ENCODE peak calls at places on chromosomes 12 and 14, in five cellular contexts. O is transverse colon, R is HCT116, L is adrenal gland, B is endodermal cell. S is an unnamed sample.
A peak's percentile ranks its signal among the peaks of the same experiment; 100 is the strongest.

GRCh38 chr12:31752450-31752849 is 23.6 kb upstream of the AMN1 start:
- DNase-seq in O (no peak), R (no peak), L (no peak), B (no peak), S (no peak)

GRCh38 chr14:32531942-32532341 is 202.8 kb downstream of the AKAP6 start:
- DNase-seq in O (no peak), R (no peak), L (no peak), B (no peak), S (no peak)

GRCh38 chr12:113200016-113200797 is 14.7 kb downstream of the RITA1 start:
- DNase-seq in O (no peak), R (no peak), L (no peak), B (no peak), S (no peak)

GRCh38 chr12:95141305-95141704 is 67.9 kb upstream of the NR2C1 start:
- DNase-seq in O (no peak), R (no peak), L (no peak), B (no peak), S (no peak)

GRCh38 chr12:109760930-109761630 is 47.5 kb downstream of the FAM222A start:
- DNase-seq in O (no peak), R (no peak), L (peak; percentile 22), B (peak; percentile 52), S (no peak)

GRCh38 chr14:98956181-98956580 is 315.8 kb downstream of the BCL11B start:
- DNase-seq in O (no peak), R (no peak), L (no peak), B (peak; percentile 25), S (no peak)

GRCh38 chr14:100604709-100605108 is 17.5 kb upstream of the BEGAIN start:
- DNase-seq in O (peak; percentile 3), R (no peak), L (peak; percentile 3), B (peak; percentile 20), S (no peak)

GRCh38 chr14:23430733-23431105 is 4.7 kb downstream of the MYH7 start:
- DNase-seq in O (no peak), R (no peak), L (no peak), B (no peak), S (no peak)

GRCh38 chr14:65206448-65207096 is 104.3 kb upstream of the MAX start:
- DNase-seq in O (no peak), R (no peak), L (no peak), B (no peak), S (no peak)

GRCh38 chr12:117064049-117064448 is 35.2 kb downstream of the TESC start:
- DNase-seq in O (no peak), R (no peak), L (no peak), B (no peak), S (no peak)
- H3K4me1 ChIP-seq in O (no peaks in the 10 kb centered on the region), R (no peaks in the 10 kb centered on the region), L (peaks cover 11% of the 10 kb centered on the region), B (peaks cover 6% of the 10 kb centered on the region), S (peaks cover 18% of the 10 kb centered on the region)

GRCh38 chr12:131610181-131610580 is 100.7 kb upstream of the SFSWAP start:
- DNase-seq in O (no peak), R (no peak), L (no peak), B (no peak), S (no peak)
- H3K4me3 ChIP-seq in O (no peak overlapping the region), R (no peak overlapping the region), L (no peak overlapping the region), B (no peak overlapping the region), S (no peak overlapping the region)

DNA sequence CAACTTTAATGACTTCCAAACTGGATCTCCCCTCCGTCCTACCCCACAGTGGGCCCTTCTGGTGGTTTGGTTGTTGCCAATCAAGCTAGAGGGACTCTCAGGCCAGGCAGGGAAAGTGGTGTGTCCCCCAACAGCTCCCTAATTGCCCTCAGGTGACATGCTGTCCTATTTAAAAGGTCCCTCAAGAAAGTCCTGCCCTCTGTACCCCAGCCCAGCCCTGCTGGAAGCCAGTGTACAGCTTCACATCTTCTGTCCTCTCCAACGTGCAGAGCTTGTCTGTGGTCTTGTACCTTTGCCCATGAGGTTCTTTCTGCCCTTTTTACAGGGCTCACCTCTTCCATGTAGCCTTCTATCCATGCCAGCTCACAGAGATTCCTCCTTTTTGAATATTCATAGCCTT is 4.2 kb downstream of the RIN3 start:
- DNase-seq in O (no peak), R (no peak), L (no peak), B (no peak), S (no peak)
- H3K4me1 ChIP-seq in O (peaks cover 12% of the 10 kb centered on the region), R (peaks cover 8% of the 10 kb centered on the region), L (peaks cover 20% of the 10 kb centered on the region), B (no peaks in the 10 kb centered on the region), S (no peaks in the 10 kb centered on the region)

GRCh38 chr14:73758392-73759182 is 44.4 kb upstream of the PNMA1 start:
- DNase-seq in O (peak; percentile 87), R (peak; percentile 63), L (peak; percentile 68), B (peak; percentile 95), S (peak; percentile 70)
- H3K4me3 ChIP-seq in O (peak overlapping the region; percentile 85), R (peak overlapping the region; percentile 79), L (peak overlapping the region; percentile 63), B (peak overlapping the region; percentile 77), S (peak overlapping the region; percentile 63)

GRCh38 chr14:93047187-93047586 is 68.5 kb downstream of the ITPK1 start:
- DNase-seq in O (no peak), R (no peak), L (no peak), B (no peak), S (no peak)
- H3K4me1 ChIP-seq in O (peaks cover 94% of the 10 kb centered on the region), R (peaks cover 56% of the 10 kb centered on the region), L (peaks cover 12% of the 10 kb centered on the region), B (peaks cover 28% of the 10 kb centered on the region), S (peaks cover 57% of the 10 kb centered on the region)

GRCh38 chr12:6234214-6234613 is 34.0 kb downstream of the CD9 start:
- DNase-seq in O (no peak), R (no peak), L (no peak), B (no peak), S (no peak)

GRCh38 chr12:6234906-6235305 is 34.7 kb downstream of the CD9 start:
- DNase-seq in O (no peak), R (no peak), L (no peak), B (no peak), S (no peak)

GRCh38 chr12:6235499-6235898 is 35.3 kb downstream of the CD9 start:
- DNase-seq in O (peak; percentile 88), R (no peak), L (peak; percentile 92), B (no peak), S (no peak)

GRCh38 chr12:6231359-6232268 is 31.4 kb downstream of the CD9 start:
- DNase-seq in O (no peak), R (no peak), L (no peak), B (no peak), S (no peak)

GRCh38 chr12:6233121-6233971 is 33.1 kb downstream of the CD9 start:
- DNase-seq in O (peak; percentile 82), R (no peak), L (peak; percentile 73), B (no peak), S (no peak)
- H3K4me3 ChIP-seq in O (no peak overlapping the region), R (no peak overlapping the region), L (no peak overlapping the region), B (no peak overlapping the region), S (no peak overlapping the region)

GRCh38 chr12:106854723-106855122 is 80.2 kb downstream of the RIC8B start:
- DNase-seq in O (no peak), R (no peak), L (no peak), B (no peak), S (no peak)

GRCh38 chr12:106851306-106851705 is 76.8 kb downstream of the RIC8B start:
- DNase-seq in O (no peak), R (no peak), L (peak; percentile 57), B (no peak), S (no peak)

DNA sequence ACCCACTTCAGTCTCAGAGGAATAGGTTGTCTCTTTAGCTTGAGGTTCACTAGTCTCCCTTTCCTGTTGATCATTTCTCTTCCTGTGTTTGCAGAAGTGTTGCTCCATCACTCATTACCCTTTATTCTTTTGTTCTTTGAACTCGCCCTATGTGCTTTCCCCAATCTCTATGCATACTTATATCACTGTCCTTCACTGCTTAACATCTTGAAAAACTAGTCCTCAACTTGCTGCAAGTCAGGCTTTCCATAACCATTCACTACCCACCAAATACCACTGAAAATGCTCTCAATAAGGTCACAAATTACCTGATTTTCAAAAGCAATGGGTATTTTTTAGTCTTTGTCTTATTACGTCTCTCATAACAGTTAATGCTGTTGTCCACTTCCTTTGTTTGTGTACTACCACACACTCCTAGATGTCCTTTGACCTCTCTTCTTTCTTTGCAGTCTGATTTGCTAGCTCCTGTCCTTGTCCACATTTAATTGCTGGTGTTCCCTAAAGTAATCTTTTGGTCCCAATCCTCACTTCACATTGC is 80.8 kb downstream of the RIC8B start:
- DNase-seq in O (no peak), R (no peak), L (no peak), B (no peak), S (no peak)
- H3K4me1 ChIP-seq in O (no peaks in the 10 kb centered on the region), R (no peaks in the 10 kb centered on the region), L (no peaks in the 10 kb centered on the region), B (peaks cover 5% of the 10 kb centered on the region), S (peaks cover 10% of the 10 kb centered on the region)

GRCh38 chr12:100573168-100573498 is 351 bp upstream of the GAS2L3 start:
- DNase-seq in O (no peak), R (no peak), L (no peak), B (no peak), S (no peak)
- H3K4me3 ChIP-seq in O (peak overlapping the region; percentile 61), R (peak overlapping the region; percentile 76), L (peak overlapping the region; percentile 57), B (peak overlapping the region; percentile 91), S (peak overlapping the region; percentile 60)

S was measured in cardiac muscle cell.